ENCODE peak calls at places on chromosome 2, in ten cellular contexts. N is foreskin keratinocyte, Y is NB4, D is tibial nerve, T is endothelial cell of umbilical vein, C is adrenal gland, U is nephron progenitor cell, A is ovary, J is left ventricle myocardium inferior, W is choroid plexus epithelial cell. Q is an unnamed sample.

GRCh38 chr2:16117021-16117700 is 176.8 kb downstream of the MYCN start:
- DNase-seq in U (no peak), D (no peak), Y (no peak), J (no peak), W (no peak), A (no peak), N (no peak), C (no peak), T (no peak), Q (no peak)

GRCh38 chr2:171895781-171896180 is 1.7 kb upstream of the SLC25A12 start:
- DNase-seq in D (no peak), A (no peak), U (no peak), Y (no peak), T (no peak), C (no peak), J (no peak), W (no peak), N (no peak), Q (no peak)

GRCh38 chr2:127448526-127448925 is 30.3 kb downstream of the PROC start:
- DNase-seq in C (no peak), U (no peak), Y (no peak), J (no peak), T (no peak), W (no peak), D (no peak), N (no peak), A (no peak), Q (no peak)

GRCh38 chr2:115374981-115375380 is 932.5 kb downstream of the DPP10 start:
- DNase-seq in T (no peak), U (no peak), J (no peak), C (no peak), W (peak), N (no peak), D (no peak), A (no peak), Y (no peak), Q (no peak)

GRCh38 chr2:42881732-42882131 is 89.3 kb upstream of the HAAO start:
- DNase-seq in U (no peak), Y (no peak), D (no peak), N (peak), W (no peak), C (no peak), A (no peak), J (no peak), T (peak), Q (no peak)

GRCh38 chr2:211455225-211455841 is 898.9 kb downstream of the CPS1 start:
- DNase-seq in C (peak), U (peak), Y (peak), W (peak), A (no peak), D (no peak), T (peak), J (no peak), N (no peak), Q (peak)

GRCh38 chr2:112204411-112204810 is 50.4 kb downstream of the ZC3H8 start:
- DNase-seq in N (no peak), Y (peak), A (no peak), W (peak), D (no peak), T (peak), U (no peak), J (no peak), C (no peak), Q (no peak)

GRCh38 chr2:135984199-135985017 is 1.0 kb downstream of the DARS1 start:
- DNase-seq in N (no peak), C (no peak), J (no peak), T (no peak), D (no peak), A (no peak), W (no peak), Y (no peak), U (no peak), Q (no peak)

GRCh38 chr2:75047907-75048625 is 89.6 kb downstream of the POLE4 start:
- DNase-seq in W (peak), A (no peak), U (no peak), D (no peak), Y (peak), C (no peak), N (no peak), J (no peak), T (no peak), Q (no peak)

GRCh38 chr2:212669761-212670160 is 131.2 kb upstream of the ERBB4 start:
- DNase-seq in Y (no peak), W (no peak), A (no peak), N (peak), T (no peak), C (no peak), D (no peak), J (no peak), U (no peak), Q (no peak)

GRCh38 chr2:107808986-107809385 is 17.7 kb upstream of the RGPD4 start:
- DNase-seq in C (no peak), A (no peak), D (no peak), T (no peak), W (no peak), U (no peak), N (no peak), Y (no peak), J (peak), Q (no peak)

GRCh38 chr2:29485631-29486030 is 370.4 kb downstream of the CLIP4 start:
- DNase-seq in J (no peak), W (peak), Y (no peak), U (no peak), N (no peak), T (no peak), A (no peak), C (no peak), D (no peak), Q (no peak)

GRCh38 chr2:204282525-204282924 is 262.8 kb upstream of the PARD3B start:
- DNase-seq in N (no peak), Y (no peak), J (no peak), U (no peak), C (no peak), T (no peak), W (peak), D (no peak), A (no peak), Q (no peak)

GRCh38 chr2:242020196-242021004 is 150.9 kb downstream of the RTP5 start:
- DNase-seq in D (peak), J (peak), C (no peak), Y (peak), A (peak), W (peak), U (no peak), N (no peak), T (no peak), Q (no peak)

GRCh38 chr2:138607746-138608145 is 106.2 kb downstream of the SPOPL start:
- DNase-seq in C (no peak), J (no peak), W (no peak), T (peak), Y (no peak), D (no peak), U (no peak), N (no peak), A (no peak), Q (no peak)

GRCh38 chr2:46858697-46859080 is 56.9 kb downstream of the MCFD2 start:
- DNase-seq in A (no peak), W (peak), D (no peak), C (no peak), J (no peak), T (no peak), N (no peak), Y (no peak), U (no peak), Q (no peak)

GRCh38 chr2:30771200-30771599 is 36.0 kb downstream of the CAPN13 start:
- DNase-seq in Y (no peak), J (no peak), C (no peak), N (no peak), U (no peak), T (no peak), W (no peak), A (no peak), D (no peak), Q (no peak)

GRCh38 chr2:38155-38554 is 8.2 kb downstream of the FAM110C start:
- DNase-seq in W (no peak), A (no peak), C (no peak), J (no peak), Y (no peak), N (peak), D (no peak), T (no peak), U (no peak), Q (no peak)

GRCh38 chr2:105237045-105237765 is 4.3 kb upstream of the GPR45 start:
- DNase-seq in A (no peak), D (no peak), T (peak), Y (no peak), C (no peak), J (no peak), W (no peak), N (no peak), U (no peak), Q (no peak)

DNA sequence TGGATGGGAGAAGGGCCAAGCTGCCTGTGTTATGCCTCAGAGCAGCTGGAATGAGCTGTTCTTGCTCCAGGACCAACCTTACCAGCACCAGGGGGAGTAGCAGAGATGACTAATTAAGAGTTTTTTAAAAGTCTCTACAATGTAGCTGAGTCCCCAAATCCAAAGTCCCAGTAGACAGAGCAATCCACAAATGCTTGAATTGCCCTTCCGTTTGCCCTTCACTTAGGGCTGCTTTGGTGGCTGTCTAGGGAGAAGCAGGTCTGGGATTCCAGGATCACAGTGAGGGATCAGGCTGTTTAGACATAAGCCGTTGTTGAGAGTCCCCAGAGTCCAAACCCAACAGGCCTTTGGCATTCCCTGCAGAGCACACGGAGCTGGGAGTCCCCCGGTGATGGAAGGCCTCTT is 59.4 kb downstream of the RHOB start:
- DNase-seq in N (no peak), C (no peak), D (no peak), Y (no peak), U (no peak), J (no peak), W (peak), A (no peak), T (peak), Q (no peak)
- TF ChIP-seq CTCF in N (peak), C (no peak), D (no peak), Y (no peak), U (no peak), J (peak), W (peak), A (no peak), T (peak), Q (no peak)

GRCh38 chr2:223618172-223619035 is 16.2 kb upstream of the SCG2 start:
- DNase-seq in T (no peak), C (no peak), W (no peak), A (no peak), D (no peak), Y (peak), N (no peak), J (no peak), U (no peak), Q (no peak)
- TF ChIP-seq CTCF in T (no peak), C (no peak), W (peak), A (no peak), D (no peak), Y (no peak), N (no peak), J (no peak), U (peak), Q (peak)

DNA sequence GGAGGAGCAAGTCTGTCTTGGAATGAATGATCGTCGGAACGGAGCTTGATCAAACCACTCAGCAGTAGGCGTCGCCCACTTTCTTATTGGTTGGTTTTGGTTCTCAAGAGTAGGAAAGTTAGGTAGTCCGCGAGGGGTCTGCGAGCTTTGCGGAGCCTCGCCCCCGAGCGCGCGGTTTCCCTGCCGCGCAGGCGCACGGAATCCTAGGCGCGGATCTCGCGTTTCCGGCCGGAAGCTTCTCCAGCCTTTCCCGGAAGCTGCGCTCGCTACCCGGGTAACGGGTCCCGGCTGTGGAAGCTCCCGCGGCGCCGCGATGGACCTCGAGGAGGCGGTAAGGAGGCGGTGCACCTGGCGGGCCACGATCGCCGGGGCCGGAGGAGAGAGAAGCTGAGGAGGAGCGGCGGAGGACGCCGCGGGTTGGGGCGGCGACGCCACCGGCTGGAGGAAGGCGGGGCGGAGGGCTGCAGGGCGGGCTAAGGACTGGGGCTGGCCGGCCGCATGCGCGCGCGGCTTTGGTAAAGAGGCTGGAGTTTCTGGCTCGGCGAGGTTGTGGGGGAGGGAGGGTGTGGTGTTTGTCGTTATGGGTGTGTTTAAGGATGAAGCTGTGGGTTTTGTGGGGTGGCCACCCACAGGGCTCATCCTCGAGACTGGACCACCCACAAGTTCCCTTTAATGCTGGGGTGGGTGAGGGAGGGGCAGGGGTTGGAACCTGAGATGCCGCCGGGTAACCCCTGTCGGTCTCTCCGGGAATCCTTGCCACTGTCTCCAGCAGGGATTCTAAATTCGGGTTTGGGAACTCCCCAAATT is at the start of gene TAF1B:
- DNase-seq in A (peak), J (peak), N (peak), D (peak), Y (peak), W (peak), T (peak), C (peak), U (peak), Q (peak)
- TF ChIP-seq CTCF in A (no peak), J (peak), N (no peak), D (no peak), Y (no peak), W (peak), T (peak), C (no peak), U (no peak), Q (peak)

GRCh38 chr2:176652300-176653182 is 383.3 kb downstream of the MTX2 start:
- DNase-seq in J (no peak), D (no peak), W (peak), N (peak), U (peak), T (peak), Y (peak), C (peak), A (no peak), Q (no peak)
- TF ChIP-seq CTCF in J (peak), D (peak), W (peak), N (peak), U (peak), T (peak), Y (peak), C (peak), A (peak), Q (peak)

GRCh38 chr2:146666336-146666735 is 1178.5 kb upstream of the ACVR2A start:
- DNase-seq in C (no peak), U (no peak), D (no peak), J (no peak), Y (no peak), W (peak), N (peak), T (peak), A (no peak), Q (no peak)

GRCh38 chr2:146665801-146666200 is 1179.0 kb upstream of the ACVR2A start:
- DNase-seq in D (no peak), N (no peak), A (no peak), C (no peak), J (no peak), U (no peak), T (no peak), W (peak), Y (no peak), Q (no peak)

GRCh38 chr2:146659976-146660375 is 1184.9 kb upstream of the ACVR2A start:
- DNase-seq in J (no peak), D (no peak), T (no peak), A (no peak), U (no peak), W (peak), Y (no peak), C (no peak), N (no peak), Q (no peak)

GRCh38 chr2:146661494-146662096 is 1183.2 kb upstream of the ACVR2A start:
- DNase-seq in J (no peak), W (peak), U (no peak), C (no peak), T (peak), Y (peak), N (no peak), A (no peak), D (no peak), Q (no peak)
- TF ChIP-seq CTCF in J (peak), W (peak), U (peak), C (peak), T (peak), Y (peak), N (peak), A (no peak), D (peak), Q (peak)

GRCh38 chr2:144201126-144201525 is 318.8 kb downstream of the ZEB2 start:
- DNase-seq in Y (no peak), C (no peak), A (no peak), N (no peak), J (no peak), W (no peak), U (no peak), T (no peak), D (no peak), Q (no peak)

GRCh38 chr2:144206019-144206418 is 313.9 kb downstream of the ZEB2 start:
- DNase-seq in N (no peak), T (no peak), D (no peak), C (no peak), U (no peak), A (no peak), J (no peak), W (no peak), Y (no peak), Q (no peak)

GRCh38 chr2:144198116-144198515 is 321.8 kb downstream of the ZEB2 start:
- DNase-seq in A (no peak), U (no peak), C (no peak), D (no peak), W (peak), J (no peak), T (peak), N (peak), Y (peak), Q (no peak)

DNA sequence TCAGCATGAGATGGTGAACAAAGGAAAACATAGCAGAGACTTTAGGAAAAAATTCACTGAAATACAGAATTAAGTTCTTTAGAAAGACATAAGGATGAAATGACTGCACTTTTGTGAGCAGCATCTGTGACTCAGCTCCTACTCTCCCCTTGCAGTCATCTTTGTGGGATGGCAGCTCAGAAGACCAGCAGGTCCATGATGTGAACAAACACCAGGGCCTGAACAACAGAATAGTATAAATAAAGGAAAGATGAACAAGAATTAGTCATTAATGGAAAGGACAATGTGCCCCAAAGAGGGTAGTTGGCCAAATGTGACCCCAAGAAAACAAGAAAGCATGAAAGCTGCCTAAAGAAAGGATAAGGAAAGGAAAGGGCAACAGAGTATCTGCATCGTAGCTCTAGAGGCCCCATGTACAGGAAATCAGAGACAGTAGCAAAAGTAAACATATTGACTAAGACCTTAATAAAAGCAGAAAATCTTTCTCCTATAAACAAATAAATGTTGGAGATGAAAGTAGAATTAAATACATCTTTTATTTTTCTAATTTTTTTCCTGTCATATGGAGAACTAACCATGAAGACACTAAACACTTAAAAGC is 318.0 kb downstream of the ZEB2 start:
- DNase-seq in N (no peak), C (no peak), T (peak), A (no peak), D (no peak), J (no peak), U (no peak), Y (no peak), W (peak), Q (no peak)
- TF ChIP-seq CTCF in N (no peak), C (no peak), T (no peak), A (no peak), D (no peak), J (no peak), U (no peak), Y (no peak), W (no peak), Q (no peak)

GRCh38 chr2:3533836-3534235 is 14.5 kb upstream of the ADI1 start:
- DNase-seq in Y (no peak), D (no peak), A (no peak), U (no peak), C (no peak), N (no peak), W (no peak), J (no peak), T (no peak), Q (no peak)

GRCh38 chr2:3534251-3534814 is 15.0 kb upstream of the ADI1 start:
- DNase-seq in Y (no peak), T (no peak), A (no peak), W (no peak), C (no peak), N (no peak), U (no peak), D (no peak), J (no peak), Q (no peak)

GRCh38 chr2:3536682-3537632 is 17.6 kb upstream of the ADI1 start:
- DNase-seq in Y (peak), J (peak), D (no peak), W (peak), N (no peak), T (peak), U (peak), C (peak), A (peak), Q (no peak)

GRCh38 chr2:3535467-3535793 is 16.1 kb upstream of the ADI1 start:
- DNase-seq in D (no peak), A (no peak), T (no peak), U (no peak), C (no peak), N (no peak), Y (no peak), W (no peak), J (no peak), Q (no peak)

DNA sequence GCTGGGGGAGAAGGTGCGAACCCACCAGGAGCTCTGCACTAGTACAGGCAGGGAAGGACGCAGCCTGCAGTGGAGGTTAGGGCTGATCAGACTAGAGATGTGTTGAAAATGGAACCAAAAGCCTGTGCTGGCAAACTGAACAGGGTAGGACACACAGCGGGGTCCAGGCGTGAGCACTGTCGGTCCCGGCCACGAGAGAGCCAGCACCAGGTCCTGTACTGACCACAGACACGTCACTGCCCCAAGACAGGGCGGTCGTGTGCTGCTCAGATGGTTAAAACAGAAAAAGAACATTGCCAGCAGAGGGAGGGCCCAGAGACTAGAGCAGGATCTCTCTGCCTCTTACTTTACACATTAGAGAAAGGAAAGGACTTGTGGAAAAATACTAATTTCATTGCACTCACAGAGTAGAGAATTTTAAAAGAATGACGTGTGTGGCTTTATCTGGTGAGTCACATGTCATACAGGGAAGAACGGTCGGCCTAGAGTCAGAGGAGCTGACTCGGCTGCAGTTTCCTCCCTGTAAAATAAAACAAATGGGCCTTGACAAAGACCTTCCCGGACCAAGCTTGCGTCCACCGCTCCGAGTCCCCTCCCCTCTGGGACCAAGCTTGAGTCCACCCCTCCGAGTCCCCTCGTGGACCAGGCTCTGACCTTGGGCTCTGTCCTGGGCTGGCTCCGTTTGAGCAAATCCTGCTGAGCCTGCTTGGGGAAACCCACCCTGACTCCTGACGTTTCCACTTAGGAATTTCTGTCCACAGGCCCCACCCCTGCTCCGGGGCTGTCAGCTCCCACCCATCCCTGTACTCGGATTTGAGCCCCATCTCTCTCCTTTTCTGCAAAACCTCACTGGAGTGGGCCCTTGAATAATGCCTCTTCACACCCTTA is 16.7 kb upstream of the ADI1 start:
- DNase-seq in W (peak), T (peak), Y (no peak), U (peak), N (peak), C (peak), A (peak), D (peak), J (peak), Q (no peak)
- TF ChIP-seq CTCF in W (peak), T (peak), Y (no peak), U (no peak), N (peak), C (no peak), A (no peak), D (no peak), J (peak), Q (no peak)

GRCh38 chr2:208033701-208034502 is 8.6 kb upstream of the PLEKHM3 start:
- DNase-seq in C (peak), A (no peak), J (peak), U (no peak), N (peak), T (peak), Y (peak), W (peak), D (no peak), Q (no peak)
- TF ChIP-seq CTCF in C (peak), A (no peak), J (peak), U (no peak), N (peak), T (peak), Y (no peak), W (peak), D (peak), Q (peak)